ENCODE peak calls at places on chromosomes 6 and 20, in seven cellular contexts. W is psoas muscle; B is CD8-positive, alpha-beta memory T cell; K is effector memory CD4-positive, alpha-beta T cell; P is transverse colon; E is heart right ventricle; S is naive thymus-derived CD4-positive, alpha-beta T cell. D is an unnamed sample.

GRCh38 chr20:24411003-24411402 is 58.4 kb upstream of the SYNDIG1 start:
- DNase-seq in W (no peak), B (no peak), K (no peak), P (no peak), E (no peak), S (no peak), D (no peak)

GRCh38 chr20:48284837-48285236 is 499.6 kb upstream of the SULF2 start:
- DNase-seq in W (no peak), B (no peak), K (no peak), P (no peak), E (no peak), S (no peak), D (no peak)

GRCh38 chr6:169398342-169399105 is 144.9 kb upstream of the THBS2 start:
- DNase-seq in W (no peak), B (no peak), K (no peak), P (no peak), E (no peak), S (no peak), D (no peak)

GRCh38 chr6:123208111-123208510 is 212.1 kb downstream of the CLVS2 start:
- DNase-seq in W (no peak), B (no peak), K (no peak), P (no peak), E (no peak), S (no peak), D (no peak)

GRCh38 chr20:8579060-8579459 is 447.0 kb downstream of the PLCB1 start:
- DNase-seq in W (no peak), B (no peak), K (no peak), P (no peak), E (no peak), S (no peak), D (no peak)

GRCh38 chr6:167825759-167826229 is 917 bp upstream of the AFDN start:
- DNase-seq in W (peak; percentile 40), B (no peak), K (no peak), P (peak; percentile 85), E (peak; percentile 29), S (no peak), D (peak; percentile 89)

GRCh38 chr6:35087361-35088280 is 53.5 kb downstream of the TCP11 start:
- DNase-seq in W (no peak), B (no peak), K (no peak), P (no peak), E (peak; percentile 44), S (no peak), D (peak; percentile 42)

GRCh38 chr20:35697696-35698297 is 1.4 kb downstream of the NFS1 start:
- DNase-seq in W (no peak), B (no peak), K (no peak), P (no peak), E (no peak), S (no peak), D (no peak)

GRCh38 chr6:20313960-20314530 is 87.6 kb upstream of the E2F3 start:
- DNase-seq in W (no peak), B (no peak), K (no peak), P (no peak), E (no peak), S (no peak), D (no peak)

GRCh38 chr20:32681175-32682084 is 7.7 kb upstream of the C20orf203 start:
- DNase-seq in W (no peak), B (no peak), K (no peak), P (no peak), E (no peak), S (no peak), D (no peak)
- H3K4me1 ChIP-seq in W (no peaks in the 10 kb centered on the region), B (peaks cover 6% of the 10 kb centered on the region), K (no peaks in the 10 kb centered on the region), P (no peaks in the 10 kb centered on the region), E (no peaks in the 10 kb centered on the region), S (no peaks in the 10 kb centered on the region), D (no peaks in the 10 kb centered on the region)

DNA sequence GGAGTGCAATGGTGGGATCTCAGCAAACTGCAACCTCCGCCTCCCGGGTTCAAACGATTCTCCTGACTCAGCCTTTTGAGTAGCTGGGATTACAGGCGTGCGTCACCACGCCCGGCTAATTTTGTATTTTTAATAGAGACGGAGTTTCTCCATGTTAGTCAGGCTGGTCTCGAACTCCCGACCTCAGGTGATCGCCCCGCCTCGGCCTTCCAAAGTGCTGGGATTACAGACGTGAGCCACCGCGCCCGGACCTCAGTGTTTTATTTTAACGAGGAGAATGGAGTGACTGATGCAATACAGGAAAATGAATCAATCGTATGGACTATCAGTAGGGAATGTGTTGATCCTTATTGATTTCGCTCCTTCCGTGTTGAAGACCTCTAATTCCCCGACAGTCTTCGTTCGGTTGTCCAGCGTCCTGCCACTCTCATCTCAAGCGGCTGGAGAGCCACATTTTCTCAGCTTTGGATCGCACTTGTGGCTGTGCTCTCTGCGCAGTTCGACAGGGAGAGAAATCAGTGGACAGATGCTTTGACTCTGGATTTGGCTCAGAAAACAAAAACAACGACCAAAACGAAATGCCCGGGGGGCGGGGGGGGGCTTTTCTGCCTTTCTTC is 166.2 kb downstream of the TRIM27 start:
- DNase-seq in W (no peak), B (no peak), K (no peak), P (no peak), E (no peak), S (no peak), D (no peak)
- H3K4me3 ChIP-seq in W (no peak overlapping the region), B (no peak overlapping the region), K (no peak overlapping the region), P (no peak overlapping the region), E (no peak overlapping the region), S (no peak overlapping the region), D (no peak overlapping the region)

GRCh38 chr6:150202934-150203333 is 60.1 kb downstream of the PPP1R14C start:
- DNase-seq in W (no peak), B (no peak), K (no peak), P (no peak), E (no peak), S (no peak), D (no peak)
- H3K4me1 ChIP-seq in W (peaks cover 35% of the 10 kb centered on the region), B (no peaks in the 10 kb centered on the region), K (no peaks in the 10 kb centered on the region), P (peaks cover 32% of the 10 kb centered on the region), E (peaks cover 15% of the 10 kb centered on the region), S (no peaks in the 10 kb centered on the region), D (peaks cover 5% of the 10 kb centered on the region)

DNA sequence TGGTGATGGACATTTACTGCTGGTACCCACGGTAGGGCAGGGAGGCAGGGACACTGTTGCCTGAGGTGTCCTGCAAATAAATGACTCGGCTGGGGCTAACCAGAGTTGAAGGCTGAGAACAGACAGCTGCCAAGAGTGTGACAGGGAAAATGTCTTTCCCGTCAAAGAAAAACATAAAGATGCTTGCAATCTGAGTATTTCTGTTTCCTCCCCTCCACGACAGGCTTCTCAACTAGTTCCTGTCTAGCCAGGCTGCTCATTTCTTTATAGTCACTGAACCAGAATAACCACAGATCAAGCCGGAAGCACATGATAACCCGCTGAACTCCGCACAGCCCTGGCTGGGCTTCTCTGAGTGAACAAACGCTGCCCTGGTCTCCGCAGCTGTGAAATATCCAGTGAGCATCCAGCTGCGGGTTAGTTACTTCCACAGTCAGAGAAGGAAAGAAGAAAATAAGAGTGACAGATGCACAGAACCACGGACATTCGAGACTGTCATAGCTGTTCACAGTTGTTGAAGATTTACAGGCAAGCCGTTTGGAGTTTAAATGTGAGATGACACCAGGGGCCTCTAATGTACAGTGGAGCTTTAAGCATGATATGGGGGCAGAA is 299.8 kb upstream of the SUPT3H start:
- DNase-seq in W (no peak), B (peak; percentile 50), K (peak; percentile 14), P (peak; percentile 55), E (peak; percentile 24), S (peak; percentile 53), D (peak; percentile 83)
- H3K4me3 ChIP-seq in W (no peak overlapping the region), B (peak overlapping the region; percentile 55), K (peak overlapping the region; percentile 4), P (no peak overlapping the region), E (no peak overlapping the region), S (peak overlapping the region; percentile 3), D (no peak overlapping the region)

GRCh38 chr6:108588586-108588985 is 27.9 kb downstream of the FOXO3 start:
- DNase-seq in W (no peak), B (no peak), K (no peak), P (peak; percentile 31), E (no peak), S (no peak), D (no peak)
- H3K4me1 ChIP-seq in W (peaks cover 96% of the 10 kb centered on the region), B (peaks cover 27% of the 10 kb centered on the region), K (peaks cover 15% of the 10 kb centered on the region), P (peaks cover 89% of the 10 kb centered on the region), E (peaks cover 85% of the 10 kb centered on the region), S (peaks cover 21% of the 10 kb centered on the region), D (peaks cover 55% of the 10 kb centered on the region)

GRCh38 chr6:133834472-133835170 is 54.3 kb upstream of the TCF21 start:
- DNase-seq in W (no peak), B (no peak), K (no peak), P (no peak), E (no peak), S (no peak), D (no peak)

GRCh38 chr6:133837801-133838349 is 51.0 kb upstream of the TCF21 start:
- DNase-seq in W (peak; percentile 40), B (peak; percentile 29), K (no peak), P (peak; percentile 68), E (no peak), S (peak; percentile 48), D (peak; percentile 33)

GRCh38 chr6:133833905-133834304 is 55.0 kb upstream of the TCF21 start:
- DNase-seq in W (no peak), B (no peak), K (no peak), P (no peak), E (peak; percentile 24), S (no peak), D (no peak)

GRCh38 chr6:133835901-133836300 is 53.0 kb upstream of the TCF21 start:
- DNase-seq in W (no peak), B (no peak), K (no peak), P (no peak), E (no peak), S (no peak), D (no peak)
- H3K4me3 ChIP-seq in W (no peak overlapping the region), B (no peak overlapping the region), K (no peak overlapping the region), P (no peak overlapping the region), E (no peak overlapping the region), S (no peak overlapping the region), D (no peak overlapping the region)

GRCh38 chr6:3341467-3341866 is 82.7 kb downstream of the PSMG4 start:
- DNase-seq in W (peak; percentile 60), B (no peak), K (no peak), P (no peak), E (no peak), S (no peak), D (no peak)
- H3K4me1 ChIP-seq in W (peaks cover 59% of the 10 kb centered on the region), B (peaks cover 8% of the 10 kb centered on the region), K (no peaks in the 10 kb centered on the region), P (peaks cover 24% of the 10 kb centered on the region), E (peaks cover 12% of the 10 kb centered on the region), S (no peaks in the 10 kb centered on the region), D (no peaks in the 10 kb centered on the region)